ENCODE peak calls at places on chromosomes 2 and 18, in four cellular contexts. W is uterus, C is lower lobe of right lung, R is thoracic aorta. F is an unnamed sample.

GRCh38 chr18:74222710-74223497 is 68.9 kb downstream of the CYB5A start:
- DNase-seq in C (no peak), R (no peak), W (no peak), F (no peak)

GRCh38 chr18:58299936-58300335 is 255.9 kb downstream of the NEDD4L start:
- DNase-seq in C (no peak), W (no peak), R (no peak), F (no peak)

GRCh38 chr18:24837065-24837464 is 376.6 kb downstream of the HRH4 start:
- DNase-seq in R (no peak), W (no peak), C (no peak), F (no peak)

GRCh38 chr18:76371301-76371700 is 123.7 kb downstream of the ZNF516 start:
- DNase-seq in R (no peak), W (no peak), C (no peak), F (no peak)

GRCh38 chr2:194004590-194005206 is 1652.3 kb upstream of the SLC39A10 start:
- DNase-seq in C (no peak), W (no peak), R (no peak), F (no peak)

GRCh38 chr18:59148192-59148591 is 8.5 kb downstream of the SEC11C start:
- DNase-seq in W (no peak), R (no peak), C (no peak), F (no peak)

GRCh38 chr18:36672437-36673344 is 156.1 kb downstream of the TPGS2 start:
- DNase-seq in W (no peak), R (no peak), C (peak), F (no peak)

GRCh38 chr2:201931955-201932354 is 101.7 kb upstream of the FZD7 start:
- DNase-seq in R (no peak), C (no peak), W (no peak), F (no peak)

GRCh38 chr2:73013941-73014340 is 57.6 kb downstream of the SFXN5 start:
- DNase-seq in C (no peak), W (no peak), R (no peak), F (no peak)

GRCh38 chr18:35582899-35583558 is 1.5 kb downstream of the GALNT1 start:
- DNase-seq in R (no peak), W (no peak), C (no peak), F (no peak)

GRCh38 chr18:58012356-58012755 is 31.7 kb upstream of the NEDD4L start:
- DNase-seq in C (no peak), W (no peak), R (no peak), F (no peak)

F was measured in heart right ventricle.